ENCODE peak calls at places on chromosomes 11 and 22, in four cellular contexts. L is testis, H is esophagus muscularis mucosa, M is Peyer's patch. G is an unnamed sample.

GRCh38 chr11:118791961-118792578 is 1.1 kb upstream of the DDX6 start:
- DNase-seq in H (no peak), L (peak), M (peak), G (peak)

GRCh38 chr22:29369460-29369859 is 18.9 kb downstream of the AP1B1 start:
- DNase-seq in M (peak), L (peak), H (no peak), G (peak)

GRCh38 chr11:9759519-9760179 is 95.8 kb downstream of the SWAP70 start:
- DNase-seq in M (peak), H (peak), L (peak), G (peak)

GRCh38 chr22:31879585-31879984 is 64.8 kb upstream of the YWHAH start:
- DNase-seq in H (no peak), M (no peak), L (no peak), G (no peak)

GRCh38 chr11:94897330-94897768 is 76.0 kb downstream of the CWC15 start:
- DNase-seq in M (peak), L (peak), H (peak), G (peak)

GRCh38 chr22:43541022-43541421 is 129.2 kb downstream of the MPPED1 start:
- DNase-seq in M (peak), H (no peak), L (no peak), G (no peak)

GRCh38 chr22:38317237-38317994 is at the start of gene CSNK1E:
- DNase-seq in H (no peak), M (peak), L (peak), G (peak)

GRCh38 chr22:44869196-44869595 is 116.8 kb downstream of the ARHGAP8 start:
- DNase-seq in L (peak), M (no peak), H (no peak), G (no peak)

GRCh38 chr11:126112547-126112946 is 49.9 kb upstream of the CDON start:
- DNase-seq in H (no peak), L (no peak), M (no peak), G (no peak)

GRCh38 chr11:114783805-114784204 is 105.5 kb downstream of the NXPE2 start:
- DNase-seq in L (no peak), H (no peak), M (peak), G (no peak)

GRCh38 chr11:36257351-36257750 is 31.9 kb downstream of the COMMD9 start:
- DNase-seq in M (no peak), L (no peak), H (no peak), G (peak)

GRCh38 chr11:76736773-76737495 is 46.2 kb upstream of the TSKU start:
- DNase-seq in M (no peak), H (no peak), L (no peak), G (no peak)

GRCh38 chr11:93849751-93850584 is 450 bp downstream of the VSTM5 start:
- DNase-seq in M (peak), H (no peak), L (peak), G (peak)

GRCh38 chr11:43934359-43935130 is 7.9 kb upstream of the C11orf96 start:
- DNase-seq in H (no peak), M (peak), L (no peak), G (no peak)

GRCh38 chr11:12163181-12163841 is 52.9 kb downstream of the MICAL2 start:
- DNase-seq in M (peak), L (no peak), H (no peak), G (no peak)

GRCh38 chr11:60084866-60085265 is 3.6 kb upstream of the MS4A2 start:
- DNase-seq in L (no peak), M (no peak), H (no peak), G (no peak)

GRCh38 chr11:68741536-68741935 is 9.8 kb downstream of the TESMIN start:
- DNase-seq in L (no peak), H (no peak), M (no peak), G (no peak)

GRCh38 chr11:3950996-3951662 is 95.7 kb downstream of the STIM1 start:
- DNase-seq in M (no peak), L (no peak), H (no peak), G (no peak)

GRCh38 chr11:111571829-111572501 is 30.3 kb upstream of the SIK2 start:
- DNase-seq in M (no peak), L (no peak), H (no peak), G (no peak)

GRCh38 chr22:19984201-19984753 is 32.3 kb downstream of the ARVCF start:
- DNase-seq in L (no peak), H (no peak), M (no peak), G (peak)

GRCh38 chr11:65743928-65744698 is 23.5 kb upstream of the RNASEH2C start:
- DNase-seq in H (peak), M (peak), L (peak), G (peak)

GRCh38 chr11:125925247-125925740 is 20.6 kb upstream of the VSIG10L2 start:
- DNase-seq in H (peak), L (no peak), M (peak), G (peak)

GRCh38 chr11:16806791-16807190 is 68.3 kb downstream of the C11orf58 start:
- DNase-seq in L (no peak), M (no peak), H (no peak), G (no peak)

GRCh38 chr11:78332174-78332866 is 85.3 kb downstream of the GAB2 start:
- DNase-seq in H (no peak), L (no peak), M (no peak), G (no peak)

GRCh38 chr11:63795066-63795465 is 18.2 kb upstream of the SPINDOC start:
- DNase-seq in H (no peak), L (no peak), M (no peak), G (no peak)

GRCh38 chr22:26922804-26923203 is 265.4 kb downstream of the MIAT start:
- DNase-seq in H (no peak), M (no peak), L (no peak), G (no peak)

GRCh38 chr11:129998905-129999304 is 3.7 kb downstream of the PRDM10 start:
- DNase-seq in L (no peak), H (no peak), M (no peak), G (no peak)

GRCh38 chr22:11360632-11361031 is 4167.4 kb upstream of the OR11H1 start:
- DNase-seq in L (no peak), H (no peak), M (no peak), G (no peak)

GRCh38 chr11:106421673-106422292 is 344.3 kb downstream of the AASDHPPT start:
- DNase-seq in M (no peak), L (no peak), H (no peak), G (no peak)

GRCh38 chr11:59174664-59175033 is 2.7 kb downstream of the DTX4 start:
- DNase-seq in H (no peak), M (peak), L (no peak), G (no peak)

GRCh38 chr11:63012450-63013238 is 3.0 kb downstream of the SLC22A8 start:
- DNase-seq in H (no peak), M (no peak), L (peak), G (no peak)

GRCh38 chr11:122033193-122033592 is 82.8 kb downstream of the BLID start:
- DNase-seq in L (no peak), H (no peak), M (no peak), G (no peak)

GRCh38 chr11:63536669-63537292 is at the start of gene PLAAT4:
- DNase-seq in H (no peak), M (peak), L (peak), G (peak)

GRCh38 chr22:45673482-45674175 is 2.0 kb downstream of the ATXN10 start:
- DNase-seq in M (no peak), L (no peak), H (no peak), G (no peak)

GRCh38 chr11:31844351-31844750 is 33.2 kb upstream of the PAX6 start:
- DNase-seq in M (no peak), L (no peak), H (no peak), G (no peak)

GRCh38 chr11:129861702-129862107 is 33.7 kb downstream of the NFRKB start:
- DNase-seq in L (peak), M (peak), H (no peak), G (peak)

GRCh38 chr11:30585067-30585891 is 874 bp downstream of the MPPED2 start:
- DNase-seq in H (no peak), L (peak), M (peak), G (peak)

GRCh38 chr11:30583505-30584280 is 2.5 kb downstream of the MPPED2 start:
- DNase-seq in M (no peak), H (no peak), L (peak), G (peak)

GRCh38 chr11:30586251-30587144 is at the start of gene MPPED2:
- DNase-seq in L (peak), M (no peak), H (no peak), G (peak)

GRCh38 chr11:30581646-30582045 is 4.5 kb downstream of the MPPED2 start:
- DNase-seq in M (no peak), H (no peak), L (no peak), G (no peak)

GRCh38 chr11:30585892-30586250 is 282 bp downstream of the MPPED2 start:
- DNase-seq in M (no peak), L (peak), H (no peak), G (peak)
- H3K27ac ChIP-seq in M (no peak), L (peak), H (peak), G (peak)

GRCh38 chr11:133058501-133058900 is 473.8 kb downstream of the OPCML start:
- DNase-seq in M (no peak), L (no peak), H (no peak), G (no peak)
- TF ChIP-seq CTCF in M (no peak), L (no peak), H (no peak), G (no peak)

GRCh38 chr22:50528682-50529415 is 963 bp downstream of the TYMP start:
- DNase-seq in H (no peak), L (no peak), M (no peak), G (no peak)

GRCh38 chr22:50527921-50528681 is 1.7 kb downstream of the TYMP start:
- DNase-seq in H (no peak), L (no peak), M (no peak), G (no peak)

GRCh38 chr22:50530280-50530856 is 556 bp upstream of the TYMP start:
- DNase-seq in M (peak), H (no peak), L (no peak), G (peak)

GRCh38 chr22:50530857-50531545 is 1.2 kb upstream of the TYMP start:
- DNase-seq in L (peak), H (no peak), M (peak), G (peak)

DNA sequence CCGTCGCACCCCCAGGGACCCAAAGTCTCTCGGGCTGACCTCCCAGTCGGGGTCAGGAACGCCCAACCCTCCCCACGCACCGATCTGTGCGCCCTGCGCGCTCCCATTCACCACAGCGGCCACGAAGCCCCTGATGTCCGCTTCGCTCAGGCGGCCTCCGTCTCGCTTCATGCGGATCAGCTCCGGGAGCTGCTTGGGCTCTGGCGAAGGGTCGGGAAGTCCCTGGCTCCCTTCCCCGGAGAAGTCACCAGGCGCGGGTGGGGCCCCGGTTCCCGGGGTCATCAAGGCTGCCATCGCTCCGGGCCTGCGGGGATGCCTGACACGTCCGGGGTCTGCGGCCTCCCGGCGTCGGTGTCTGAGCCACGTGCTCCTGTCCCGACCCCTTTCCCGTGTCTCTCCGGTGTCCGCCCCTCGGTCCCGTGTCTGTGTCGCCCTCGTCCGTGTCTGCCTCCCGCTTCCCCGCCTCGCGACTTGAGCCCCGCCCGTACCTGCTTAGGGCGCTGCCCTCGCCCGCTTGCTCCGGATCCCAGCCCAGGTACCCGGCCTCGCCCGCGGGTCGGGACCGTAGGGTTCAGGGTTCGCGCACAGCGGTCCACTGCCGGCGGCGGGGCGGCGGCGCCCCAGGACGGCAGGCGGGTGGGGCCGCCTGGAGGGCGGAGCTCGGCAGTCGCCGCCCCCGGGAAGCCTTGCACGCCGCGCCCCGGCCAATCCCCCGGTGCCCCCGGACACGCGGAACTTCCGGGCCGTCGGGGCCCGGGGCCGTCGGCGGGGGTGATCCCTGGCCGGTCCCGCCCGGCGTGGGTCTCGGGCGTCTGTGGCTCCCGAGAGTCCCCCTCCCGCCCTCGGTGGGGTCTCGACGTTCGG is at the start of gene TYMP:
- DNase-seq in H (no peak), M (peak), L (no peak), G (peak)
- TF ChIP-seq POLR2A in H (no peak), M (peak), L (no peak), G (peak)

GRCh38 chr11:88424881-88425280 is 87.3 kb upstream of the CTSC start:
- DNase-seq in H (no peak), L (no peak), M (no peak), G (no peak)

GRCh38 chr11:88420165-88420781 is 82.7 kb upstream of the CTSC start:
- DNase-seq in H (no peak), L (peak), M (no peak), G (no peak)

GRCh38 chr11:88418508-88418907 is 81.0 kb upstream of the CTSC start:
- DNase-seq in H (no peak), L (no peak), M (no peak), G (no peak)

DNA sequence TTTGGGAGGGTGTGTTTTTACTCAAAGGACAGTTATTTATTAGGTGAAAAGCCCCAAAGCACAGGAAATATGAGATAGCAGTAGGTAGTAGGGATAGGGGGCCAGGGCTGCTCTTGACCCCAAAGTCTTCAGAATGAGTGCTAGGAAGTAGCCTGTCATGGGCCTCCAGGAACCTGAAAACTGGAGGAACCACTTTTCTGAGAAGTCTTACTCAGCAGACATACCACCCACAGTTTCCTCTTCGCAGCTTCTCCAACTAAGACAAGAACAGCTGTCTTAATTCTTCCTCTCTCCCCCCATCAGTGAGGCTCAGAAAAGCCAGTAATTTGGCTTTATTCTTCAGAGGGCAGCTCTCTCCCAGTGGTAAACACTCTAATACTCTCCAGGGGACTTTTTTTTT is 84.0 kb upstream of the CTSC start:
- DNase-seq in L (no peak), M (no peak), H (no peak), G (no peak)
- H3K27ac ChIP-seq in L (no peak), M (no peak), H (peak), G (peak)

GRCh38 chr11:46845740-46846509 is at the start of gene CKAP5:
- DNase-seq in H (peak), L (peak), M (peak), G (peak)
- TF ChIP-seq CTCF in H (no peak), L (no peak), M (peak), G (no peak)

GRCh38 chr11:67504023-67504949 is 877 bp downstream of the PITPNM1 start:
- DNase-seq in L (no peak), M (no peak), H (no peak), G (peak)

GRCh38 chr11:67506426-67507032 is 1.4 kb upstream of the PITPNM1 start:
- DNase-seq in L (no peak), M (no peak), H (no peak), G (peak)

GRCh38 chr11:67503119-67504022 is 1.8 kb downstream of the PITPNM1 start:
- DNase-seq in H (no peak), M (no peak), L (no peak), G (no peak)

GRCh38 chr11:67505605-67506396 is 638 bp upstream of the PITPNM1 start:
- DNase-seq in M (peak), H (peak), L (peak), G (peak)

GRCh38 chr11:67504950-67505561 is at the start of gene PITPNM1:
- DNase-seq in H (no peak), L (peak), M (peak), G (peak)
- TF ChIP-seq POLR2A in H (no peak), L (no peak), M (peak), G (no peak)

GRCh38 chr11:70483940-70484339 is 85.6 kb downstream of the CTTN start:
- DNase-seq in H (no peak), M (no peak), L (no peak), G (no peak)
- H3K27ac ChIP-seq in H (no peak), M (no peak), L (no peak), G (no peak)

GRCh38 chr11:92397356-92397755 is 172.7 kb downstream of the FAT3 start:
- DNase-seq in M (no peak), L (no peak), H (no peak), G (no peak)

GRCh38 chr11:92396133-92396532 is 171.5 kb downstream of the FAT3 start:
- DNase-seq in H (no peak), M (no peak), L (no peak), G (no peak)

GRCh38 chr11:92401507-92401906 is 176.9 kb downstream of the FAT3 start:
- DNase-seq in M (no peak), H (no peak), L (no peak), G (no peak)

DNA sequence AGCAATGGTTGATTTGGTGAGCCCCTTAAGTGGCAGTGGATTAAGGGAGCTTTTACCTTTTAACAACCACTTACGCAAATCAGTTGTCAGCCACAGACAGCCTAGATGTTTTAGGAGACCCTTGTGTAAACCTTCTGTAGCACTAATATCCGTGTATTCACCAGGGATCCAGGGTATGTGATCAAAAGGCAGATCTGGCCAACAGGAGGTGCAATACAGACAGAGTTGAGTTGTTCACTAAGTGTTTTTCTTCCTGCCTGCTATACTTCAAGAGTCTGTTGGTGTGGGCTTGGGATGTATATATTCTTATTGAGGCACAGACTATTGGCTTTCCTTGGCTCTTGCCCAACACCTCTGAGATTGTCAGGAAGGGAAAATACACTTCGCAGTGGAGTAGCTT is 175.1 kb downstream of the FAT3 start:
- DNase-seq in H (no peak), L (no peak), M (no peak), G (no peak)
- TF ChIP-seq CTCF in H (no peak), L (no peak), M (no peak), G (no peak)

DNA sequence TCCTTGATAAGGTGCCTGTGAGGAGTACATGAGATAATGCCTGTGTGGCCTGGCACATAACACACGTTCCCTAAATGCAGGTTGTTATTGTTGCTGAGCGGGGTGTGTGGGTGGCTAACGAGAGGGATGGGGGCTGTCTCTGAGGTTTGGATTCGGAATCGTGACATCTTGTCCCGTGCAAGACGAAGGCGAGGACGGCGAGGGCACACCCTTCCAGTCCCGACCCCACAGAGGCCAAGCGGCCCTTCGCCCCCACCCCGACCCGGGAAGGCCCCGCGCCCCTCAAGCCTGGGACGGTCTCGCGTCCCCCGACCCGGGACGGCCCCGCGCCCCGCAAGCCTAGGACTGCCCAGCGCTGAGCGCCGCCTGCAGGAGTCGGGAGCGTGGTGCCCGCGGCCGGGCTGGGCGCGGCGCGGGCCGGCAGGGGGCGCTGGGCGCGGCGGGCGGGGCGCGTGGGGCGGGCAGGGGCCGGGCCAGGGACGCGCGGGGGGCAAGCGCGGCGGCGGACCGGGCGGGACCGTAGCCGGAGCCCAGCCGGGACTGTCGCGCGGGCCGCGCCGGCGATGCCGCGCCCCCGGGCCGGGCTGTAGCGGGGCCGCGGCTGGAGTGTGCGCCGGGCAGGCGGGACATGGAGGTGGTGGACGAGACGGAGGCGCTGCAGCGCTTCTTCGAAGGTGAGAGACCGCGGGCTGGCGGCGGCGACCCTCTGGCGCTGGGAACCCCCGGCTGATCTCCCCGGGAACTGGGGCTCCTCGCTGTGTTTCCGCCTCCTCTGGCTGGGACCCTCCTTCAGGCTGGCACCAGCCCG is at the start of gene MYRF:
- DNase-seq in L (peak), M (peak), H (no peak), G (no peak)
- TF ChIP-seq POLR2A in L (no peak), M (peak), H (no peak), G (no peak)

GRCh38 chr11:34358258-34358665 is 452 bp upstream of the ABTB2 start:
- DNase-seq in H (peak), M (peak), L (peak), G (peak)
- H3K27ac ChIP-seq in H (peak), M (peak), L (no peak), G (peak)

G was measured in adrenal gland.